ENCODE peak calls at places on chromosomes 5 and 9, in five cellular contexts. Q is stimulated activated CD4-positive, alpha-beta T cell treated with anti-CD3 and anti-CD28 coated beads, Interleukin-1b, Interleukin-23, amount 100 ng/mL, for 4 hours; F is mucosa of gallbladder; B is HT-29; G is ACHN. M is an unnamed sample.
A peak's percentile ranks its signal among the peaks of the same experiment; 100 is the strongest.

GRCh38 chr9:92402359-92402758 is 2.0 kb downstream of the OGN start:
- DNase-seq in Q (no peak), F (no peak), B (no peak), G (no peak), M (no peak)

GRCh38 chr9:104104407-104104806 is 10.3 kb downstream of the SMC2 start:
- DNase-seq in Q (no peak), F (no peak), B (no peak), G (no peak), M (no peak)

GRCh38 chr9:114089206-114089840 is 9.8 kb downstream of the KIF12 start:
- DNase-seq in Q (no peak), F (no peak), B (no peak), G (no peak), M (no peak)

GRCh38 chr9:126275386-126276001 is 51.1 kb upstream of the MVB12B start:
- DNase-seq in Q (no peak), F (no peak), B (no peak), G (no peak), M (peak; percentile 86)

GRCh38 chr9:108967916-108968315 is 33.7 kb downstream of the ABITRAM start:
- DNase-seq in Q (no peak), F (no peak), B (no peak), G (no peak), M (no peak)

GRCh38 chr9:114214181-114214580 is 58.8 kb downstream of the COL27A1 start:
- DNase-seq in Q (no peak), F (peak; percentile 15), B (no peak), G (no peak), M (no peak)

GRCh38 chr5:69042915-69043795 is 50.7 kb upstream of the SLC30A5 start:
- DNase-seq in Q (peak; percentile 83), F (peak; percentile 92), B (peak; percentile 96), G (peak; percentile 80), M (peak; percentile 89)

GRCh38 chr5:62649476-62650113 is 71.0 kb downstream of the LRRC70 start:
- DNase-seq in Q (no peak), F (no peak), B (no peak), G (no peak), M (no peak)